ENCODE peak calls at places on chromosome 7, in ten cellular contexts. One of them, this sample, is unnamed. For H3K4me1, the result is how much of the 10 kb centered on the place peaks cover.

GRCh38 chr7:92071032-92071431 is 63.2 kb downstream of the CYP51A1 start:
- DNase-seq in lower lobe of right lung: no peak
- DNase-seq in right lobe of liver: no peak
- DNase-seq in CD4-positive, alpha-beta memory T cell: no peak
- DNase-seq in sigmoid colon: no peak
- DNase-seq in cardiac muscle cell: no peak
- DNase-seq in CD8-positive, alpha-beta T cell: no peak
- DNase-seq in transverse colon: peak
- DNase-seq in gastrocnemius medialis: no peak
- DNase-seq in adipocyte: no peak
- DNase-seq in this sample: no peak

GRCh38 chr7:143322646-143323343 is 6.9 kb downstream of the CLCN1 start:
- DNase-seq in lower lobe of right lung: no peak
- DNase-seq in right lobe of liver: no peak
- DNase-seq in CD4-positive, alpha-beta memory T cell: no peak
- DNase-seq in sigmoid colon: no peak
- DNase-seq in cardiac muscle cell: no peak
- DNase-seq in CD8-positive, alpha-beta T cell: no peak
- DNase-seq in transverse colon: no peak
- DNase-seq in gastrocnemius medialis: peak
- DNase-seq in adipocyte: peak
- DNase-seq in this sample: no peak

GRCh38 chr7:139776486-139777303 is 1.1 kb downstream of the HIPK2 start:
- DNase-seq in lower lobe of right lung: no peak
- DNase-seq in right lobe of liver: peak
- DNase-seq in CD4-positive, alpha-beta memory T cell: peak
- DNase-seq in sigmoid colon: no peak
- DNase-seq in cardiac muscle cell: peak
- DNase-seq in CD8-positive, alpha-beta T cell: no peak
- DNase-seq in transverse colon: peak
- DNase-seq in gastrocnemius medialis: no peak
- DNase-seq in adipocyte: peak
- DNase-seq in this sample: peak

GRCh38 chr7:132485600-132486594 is 90.4 kb downstream of the PLXNA4 start:
- DNase-seq in lower lobe of right lung: no peak
- DNase-seq in right lobe of liver: no peak
- DNase-seq in CD4-positive, alpha-beta memory T cell: peak
- DNase-seq in sigmoid colon: peak
- DNase-seq in cardiac muscle cell: peak
- DNase-seq in CD8-positive, alpha-beta T cell: peak
- DNase-seq in transverse colon: no peak
- DNase-seq in gastrocnemius medialis: no peak
- DNase-seq in adipocyte: no peak
- DNase-seq in this sample: peak

GRCh38 chr7:127751723-127752448 is 99.9 kb downstream of the SND1 start:
- DNase-seq in lower lobe of right lung: no peak
- DNase-seq in right lobe of liver: peak
- DNase-seq in CD4-positive, alpha-beta memory T cell: no peak
- DNase-seq in sigmoid colon: no peak
- DNase-seq in cardiac muscle cell: no peak
- DNase-seq in CD8-positive, alpha-beta T cell: no peak
- DNase-seq in transverse colon: no peak
- DNase-seq in gastrocnemius medialis: peak
- DNase-seq in adipocyte: peak
- DNase-seq in this sample: peak

GRCh38 chr7:28804990-28805389 is 153.1 kb downstream of the TRIL start:
- DNase-seq in lower lobe of right lung: no peak
- DNase-seq in right lobe of liver: no peak
- DNase-seq in CD4-positive, alpha-beta memory T cell: no peak
- DNase-seq in sigmoid colon: no peak
- DNase-seq in cardiac muscle cell: no peak
- DNase-seq in CD8-positive, alpha-beta T cell: no peak
- DNase-seq in transverse colon: no peak
- DNase-seq in gastrocnemius medialis: no peak
- DNase-seq in adipocyte: no peak
- DNase-seq in this sample: peak

GRCh38 chr7:668139-668871 is 58.2 kb upstream of the DNAAF5 start:
- DNase-seq in lower lobe of right lung: no peak
- DNase-seq in right lobe of liver: peak
- DNase-seq in CD4-positive, alpha-beta memory T cell: no peak
- DNase-seq in sigmoid colon: peak
- DNase-seq in cardiac muscle cell: no peak
- DNase-seq in CD8-positive, alpha-beta T cell: no peak
- DNase-seq in transverse colon: peak
- DNase-seq in gastrocnemius medialis: peak
- DNase-seq in adipocyte: peak
- DNase-seq in this sample: peak

GRCh38 chr7:44059219-44060090 is 5.9 kb downstream of the PGAM2 start:
- DNase-seq in lower lobe of right lung: peak
- DNase-seq in right lobe of liver: peak
- DNase-seq in CD4-positive, alpha-beta memory T cell: no peak
- DNase-seq in sigmoid colon: peak
- DNase-seq in cardiac muscle cell: no peak
- DNase-seq in CD8-positive, alpha-beta T cell: no peak
- DNase-seq in transverse colon: peak
- DNase-seq in gastrocnemius medialis: peak
- DNase-seq in adipocyte: no peak
- DNase-seq in this sample: no peak

GRCh38 chr7:24964177-24964576 is 15.8 kb downstream of the OSBPL3 start:
- DNase-seq in lower lobe of right lung: no peak
- DNase-seq in right lobe of liver: no peak
- DNase-seq in CD4-positive, alpha-beta memory T cell: no peak
- DNase-seq in sigmoid colon: no peak
- DNase-seq in cardiac muscle cell: no peak
- DNase-seq in CD8-positive, alpha-beta T cell: no peak
- DNase-seq in transverse colon: no peak
- DNase-seq in gastrocnemius medialis: no peak
- DNase-seq in adipocyte: no peak
- DNase-seq in this sample: no peak
- H3K4me1 ChIP-seq in lower lobe of right lung: under half
- H3K4me1 ChIP-seq in right lobe of liver: under half
- H3K4me1 ChIP-seq in CD4-positive, alpha-beta memory T cell: half or more
- H3K4me1 ChIP-seq in sigmoid colon: under half
- H3K4me1 ChIP-seq in cardiac muscle cell: under half
- H3K4me1 ChIP-seq in CD8-positive, alpha-beta T cell: under half
- H3K4me1 ChIP-seq in transverse colon: under half
- H3K4me1 ChIP-seq in gastrocnemius medialis: under half
- H3K4me1 ChIP-seq in adipocyte: under half
- H3K4me1 ChIP-seq in this sample: under half

GRCh38 chr7:130491841-130492518 is at the start of gene MEST:
- DNase-seq in lower lobe of right lung: peak
- DNase-seq in right lobe of liver: peak
- DNase-seq in CD4-positive, alpha-beta memory T cell: no peak
- DNase-seq in sigmoid colon: no peak
- DNase-seq in cardiac muscle cell: peak
- DNase-seq in CD8-positive, alpha-beta T cell: peak
- DNase-seq in transverse colon: no peak
- DNase-seq in gastrocnemius medialis: no peak
- DNase-seq in adipocyte: peak
- DNase-seq in this sample: peak

GRCh38 chr7:130490888-130491771 is 755 bp upstream of the MEST start:
- DNase-seq in lower lobe of right lung: peak
- DNase-seq in right lobe of liver: peak
- DNase-seq in CD4-positive, alpha-beta memory T cell: no peak
- DNase-seq in sigmoid colon: peak
- DNase-seq in cardiac muscle cell: peak
- DNase-seq in CD8-positive, alpha-beta T cell: peak
- DNase-seq in transverse colon: peak
- DNase-seq in gastrocnemius medialis: no peak
- DNase-seq in adipocyte: peak
- DNase-seq in this sample: peak

GRCh38 chr7:130494480-130494879 is 2.6 kb downstream of the MEST start:
- DNase-seq in lower lobe of right lung: no peak
- DNase-seq in right lobe of liver: no peak
- DNase-seq in CD4-positive, alpha-beta memory T cell: no peak
- DNase-seq in sigmoid colon: no peak
- DNase-seq in cardiac muscle cell: no peak
- DNase-seq in CD8-positive, alpha-beta T cell: no peak
- DNase-seq in transverse colon: no peak
- DNase-seq in gastrocnemius medialis: no peak
- DNase-seq in adipocyte: no peak
- DNase-seq in this sample: peak

GRCh38 chr7:130493275-130493868 is 1.5 kb downstream of the MEST start:
- DNase-seq in lower lobe of right lung: no peak
- DNase-seq in right lobe of liver: no peak
- DNase-seq in CD4-positive, alpha-beta memory T cell: no peak
- DNase-seq in sigmoid colon: no peak
- DNase-seq in cardiac muscle cell: no peak
- DNase-seq in CD8-positive, alpha-beta T cell: no peak
- DNase-seq in transverse colon: no peak
- DNase-seq in gastrocnemius medialis: no peak
- DNase-seq in adipocyte: peak
- DNase-seq in this sample: peak

DNA sequence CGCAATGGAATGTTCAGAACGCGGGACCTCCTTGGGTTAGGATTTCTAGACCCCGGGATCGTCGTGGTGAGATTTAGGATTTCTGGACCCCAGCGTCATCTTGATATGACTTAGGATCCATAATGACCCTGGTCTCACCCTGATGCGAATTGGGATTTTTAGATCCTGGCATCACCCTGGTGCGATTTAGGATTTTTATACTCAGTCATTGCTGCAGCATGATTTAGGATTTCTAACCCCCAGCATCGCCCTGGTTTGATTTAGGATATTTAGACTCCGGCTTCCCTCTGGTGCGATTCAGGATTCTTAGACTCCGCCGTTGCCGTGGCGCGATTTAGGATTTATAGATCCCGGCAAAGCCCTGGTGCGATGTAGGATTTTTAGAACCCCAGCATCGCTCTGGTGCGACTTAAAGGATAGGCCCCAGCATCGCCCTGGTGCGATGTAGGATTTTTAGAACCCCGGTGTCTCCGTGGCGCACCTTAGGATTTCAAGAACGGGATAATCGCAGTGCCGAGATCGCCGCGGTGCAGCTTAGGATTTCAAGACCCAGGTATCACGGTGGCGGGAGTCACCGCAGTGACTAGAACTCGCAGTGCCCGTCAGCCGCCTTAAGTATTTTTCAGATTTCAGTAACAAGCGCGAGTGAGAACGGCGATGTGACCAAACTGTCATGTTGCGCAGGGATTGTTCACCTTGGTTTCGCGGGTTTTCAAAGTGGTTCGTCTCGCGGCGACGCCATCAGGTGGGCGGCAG is 812 bp downstream of the MEST start:
- DNase-seq in lower lobe of right lung: no peak
- DNase-seq in right lobe of liver: no peak
- DNase-seq in CD4-positive, alpha-beta memory T cell: no peak
- DNase-seq in sigmoid colon: no peak
- DNase-seq in cardiac muscle cell: peak
- DNase-seq in CD8-positive, alpha-beta T cell: no peak
- DNase-seq in transverse colon: no peak
- DNase-seq in gastrocnemius medialis: no peak
- DNase-seq in adipocyte: no peak
- DNase-seq in this sample: peak
- H3K4me1 ChIP-seq in lower lobe of right lung: under half
- H3K4me1 ChIP-seq in right lobe of liver: under half
- H3K4me1 ChIP-seq in CD4-positive, alpha-beta memory T cell: under half
- H3K4me1 ChIP-seq in sigmoid colon: under half
- H3K4me1 ChIP-seq in cardiac muscle cell: under half
- H3K4me1 ChIP-seq in CD8-positive, alpha-beta T cell: under half
- H3K4me1 ChIP-seq in transverse colon: under half
- H3K4me1 ChIP-seq in gastrocnemius medialis: under half
- H3K4me1 ChIP-seq in adipocyte: under half
- H3K4me1 ChIP-seq in this sample: under half

DNA sequence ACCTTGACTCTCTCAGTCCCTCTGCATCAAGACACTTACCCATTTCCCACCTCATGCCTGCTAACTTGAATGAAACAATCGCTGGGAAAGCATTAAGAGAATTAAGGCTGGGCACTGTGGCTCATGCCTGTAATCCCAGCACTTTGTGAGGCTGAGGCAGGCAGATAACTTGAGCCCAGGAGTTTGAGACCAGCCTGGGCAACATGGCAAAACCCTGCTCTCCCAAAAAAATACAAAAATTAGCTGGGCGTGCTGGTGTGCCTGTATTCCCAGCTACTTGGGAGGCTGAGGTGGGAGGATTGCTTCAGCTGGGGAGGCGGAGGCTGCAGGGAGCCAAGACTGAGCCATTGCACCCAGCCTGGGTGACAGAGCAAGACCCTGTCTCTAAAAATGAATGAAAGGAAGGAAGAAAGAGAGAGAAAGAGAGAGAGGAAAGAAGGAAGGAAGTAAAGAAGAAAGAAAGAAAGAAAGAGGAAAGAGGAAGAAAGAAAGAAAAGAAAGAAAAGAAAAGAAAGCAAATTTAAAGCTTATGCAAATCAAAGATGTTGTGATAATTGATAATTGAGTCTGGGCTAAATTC is 646 bp downstream of the SERPINE1 start:
- DNase-seq in lower lobe of right lung: no peak
- DNase-seq in right lobe of liver: no peak
- DNase-seq in CD4-positive, alpha-beta memory T cell: no peak
- DNase-seq in sigmoid colon: no peak
- DNase-seq in cardiac muscle cell: no peak
- DNase-seq in CD8-positive, alpha-beta T cell: no peak
- DNase-seq in transverse colon: no peak
- DNase-seq in gastrocnemius medialis: no peak
- DNase-seq in adipocyte: no peak
- DNase-seq in this sample: no peak
- H3K4me1 ChIP-seq in lower lobe of right lung: half or more
- H3K4me1 ChIP-seq in right lobe of liver: under half
- H3K4me1 ChIP-seq in CD4-positive, alpha-beta memory T cell: under half
- H3K4me1 ChIP-seq in sigmoid colon: half or more
- H3K4me1 ChIP-seq in cardiac muscle cell: under half
- H3K4me1 ChIP-seq in CD8-positive, alpha-beta T cell: under half
- H3K4me1 ChIP-seq in transverse colon: under half
- H3K4me1 ChIP-seq in gastrocnemius medialis: under half
- H3K4me1 ChIP-seq in adipocyte: under half
- H3K4me1 ChIP-seq in this sample: under half

GRCh38 chr7:149859369-149859768 is 14.4 kb upstream of the ATP6V0E2 start:
- DNase-seq in lower lobe of right lung: no peak
- DNase-seq in right lobe of liver: no peak
- DNase-seq in CD4-positive, alpha-beta memory T cell: no peak
- DNase-seq in sigmoid colon: no peak
- DNase-seq in cardiac muscle cell: no peak
- DNase-seq in CD8-positive, alpha-beta T cell: no peak
- DNase-seq in transverse colon: no peak
- DNase-seq in gastrocnemius medialis: no peak
- DNase-seq in adipocyte: no peak
- DNase-seq in this sample: no peak

GRCh38 chr7:149856583-149856982 is 17.2 kb upstream of the ATP6V0E2 start:
- DNase-seq in lower lobe of right lung: no peak
- DNase-seq in right lobe of liver: no peak
- DNase-seq in CD4-positive, alpha-beta memory T cell: peak
- DNase-seq in sigmoid colon: peak
- DNase-seq in cardiac muscle cell: no peak
- DNase-seq in CD8-positive, alpha-beta T cell: no peak
- DNase-seq in transverse colon: no peak
- DNase-seq in gastrocnemius medialis: no peak
- DNase-seq in adipocyte: no peak
- DNase-seq in this sample: no peak

GRCh38 chr7:149854611-149855367 is 16.6 kb downstream of the ZNF862 start:
- DNase-seq in lower lobe of right lung: peak
- DNase-seq in right lobe of liver: peak
- DNase-seq in CD4-positive, alpha-beta memory T cell: peak
- DNase-seq in sigmoid colon: peak
- DNase-seq in cardiac muscle cell: peak
- DNase-seq in CD8-positive, alpha-beta T cell: no peak
- DNase-seq in transverse colon: peak
- DNase-seq in gastrocnemius medialis: no peak
- DNase-seq in adipocyte: peak
- DNase-seq in this sample: peak

GRCh38 chr7:149853157-149853556 is 15.0 kb downstream of the ZNF862 start:
- DNase-seq in lower lobe of right lung: no peak
- DNase-seq in right lobe of liver: no peak
- DNase-seq in CD4-positive, alpha-beta memory T cell: no peak
- DNase-seq in sigmoid colon: no peak
- DNase-seq in cardiac muscle cell: no peak
- DNase-seq in CD8-positive, alpha-beta T cell: no peak
- DNase-seq in transverse colon: no peak
- DNase-seq in gastrocnemius medialis: no peak
- DNase-seq in adipocyte: no peak
- DNase-seq in this sample: peak

DNA sequence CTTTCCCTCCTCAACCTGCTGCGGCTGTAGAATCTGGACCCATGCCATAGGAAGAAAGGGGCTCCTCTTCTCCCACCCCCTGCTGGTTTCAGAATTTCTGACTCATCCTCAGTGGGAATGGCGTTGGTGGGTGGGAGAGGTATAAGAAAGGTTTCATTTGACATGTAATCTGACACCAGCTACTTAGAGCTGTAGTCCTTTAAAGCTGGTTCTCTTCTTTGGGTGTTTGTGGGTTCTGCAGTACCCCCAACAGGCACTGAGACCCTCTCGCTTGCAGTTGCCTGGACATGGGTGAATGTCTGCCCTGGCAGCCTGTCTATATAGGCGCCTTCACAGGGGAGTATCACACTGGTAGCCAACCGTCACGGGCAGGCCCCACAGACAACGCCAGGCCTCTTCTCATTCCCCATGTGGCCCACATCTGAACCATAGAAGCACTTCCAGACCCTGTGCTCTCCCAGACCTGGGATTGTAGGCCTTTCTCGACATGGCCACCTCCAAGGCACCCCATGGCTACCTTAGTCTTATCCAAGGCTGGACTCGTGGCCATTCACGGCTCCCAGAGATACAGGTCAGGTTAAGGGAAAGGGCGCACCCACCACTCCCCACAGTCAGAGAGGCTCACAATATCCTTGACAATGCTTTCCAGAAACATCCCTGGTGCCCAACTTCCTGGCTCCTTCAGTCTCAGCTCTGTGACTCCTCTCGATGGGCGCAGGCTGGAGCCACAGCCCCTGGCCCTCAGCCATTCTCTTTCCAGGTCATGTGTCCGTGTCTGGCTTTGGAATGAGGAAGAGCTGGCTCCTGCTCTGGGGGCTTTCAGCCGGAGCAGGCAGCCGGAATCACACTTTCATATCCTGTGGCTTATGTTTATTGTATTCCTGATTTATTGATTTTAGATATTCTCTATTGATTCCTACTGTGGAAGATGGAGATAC is 17.5 kb downstream of the ZNF862 start:
- DNase-seq in lower lobe of right lung: no peak
- DNase-seq in right lobe of liver: no peak
- DNase-seq in CD4-positive, alpha-beta memory T cell: no peak
- DNase-seq in sigmoid colon: peak
- DNase-seq in cardiac muscle cell: peak
- DNase-seq in CD8-positive, alpha-beta T cell: no peak
- DNase-seq in transverse colon: no peak
- DNase-seq in gastrocnemius medialis: no peak
- DNase-seq in adipocyte: peak
- DNase-seq in this sample: peak
- H3K4me1 ChIP-seq in lower lobe of right lung: under half
- H3K4me1 ChIP-seq in right lobe of liver: under half
- H3K4me1 ChIP-seq in CD4-positive, alpha-beta memory T cell: under half
- H3K4me1 ChIP-seq in sigmoid colon: under half
- H3K4me1 ChIP-seq in cardiac muscle cell: under half
- H3K4me1 ChIP-seq in CD8-positive, alpha-beta T cell: under half
- H3K4me1 ChIP-seq in transverse colon: under half
- H3K4me1 ChIP-seq in gastrocnemius medialis: under half
- H3K4me1 ChIP-seq in adipocyte: under half
- H3K4me1 ChIP-seq in this sample: under half